ENCODE peak calls at places on chromosome 22, in four cellular contexts. X, K, Z and F are unnamed samples.

GRCh38 chr22:23682082-23682481 is 8.7 kb upstream of the RGL4 start:
- DNase-seq in X (no peak), K (no peak), Z (no peak), F (no peak)

GRCh38 chr22:30574095-30574981 is at the start of gene GAL3ST1:
- DNase-seq in X (no peak), K (no peak), Z (peak), F (peak)

GRCh38 chr22:39623603-39624500 is 53.3 kb downstream of the CACNA1I start:
- DNase-seq in X (no peak), K (peak), Z (peak), F (no peak)

GRCh38 chr22:36329217-36330078 is 58.3 kb downstream of the MYH9 start:
- DNase-seq in X (peak), K (peak), Z (peak), F (no peak)

GRCh38 chr22:38114484-38115398 is 4.3 kb upstream of the BAIAP2L2 start:
- DNase-seq in X (peak), K (peak), Z (peak), F (peak)

GRCh38 chr22:37420656-37421467 is 6.4 kb downstream of the ELFN2 start:
- DNase-seq in X (peak), K (no peak), Z (no peak), F (no peak)

GRCh38 chr22:50307891-50308596 is 598 bp upstream of the PLXNB2 start:
- DNase-seq in X (no peak), K (peak), Z (peak), F (no peak)

GRCh38 chr22:40040927-40041326 is 46.2 kb downstream of the FAM83F start:
- DNase-seq in X (peak), K (no peak), Z (peak), F (no peak)

GRCh38 chr22:50712341-50713007 is 25.5 kb upstream of the ACR start:
- DNase-seq in X (no peak), K (peak), Z (no peak), F (no peak)

GRCh38 chr22:28989035-28989464 is 72.6 kb downstream of the C22orf31 start:
- DNase-seq in X (no peak), K (no peak), Z (peak), F (no peak)

GRCh38 chr22:38169116-38169515 is 12.5 kb downstream of the PLA2G6 start:
- DNase-seq in X (no peak), K (no peak), Z (peak), F (no peak)

GRCh38 chr22:37262346-37262745 is 18.3 kb upstream of the RAC2 start:
- DNase-seq in X (no peak), K (no peak), Z (no peak), F (no peak)

GRCh38 chr22:48785792-48786678 is 1041.6 kb downstream of the BRD1 start:
- DNase-seq in X (no peak), K (no peak), Z (no peak), F (no peak)

GRCh38 chr22:42800731-42801536 is 56.1 kb downstream of the ARFGAP3 start:
- DNase-seq in X (no peak), K (no peak), Z (no peak), F (no peak)

GRCh38 chr22:30270841-30271240 is 4.2 kb upstream of the OSM start:
- DNase-seq in X (peak), K (peak), Z (peak), F (no peak)

GRCh38 chr22:49497266-49497665 is 330.4 kb downstream of the BRD1 start:
- DNase-seq in X (no peak), K (no peak), Z (no peak), F (no peak)

GRCh38 chr22:50016988-50017700 is 4.6 kb upstream of the IL17REL start:
- DNase-seq in X (no peak), K (peak), Z (peak), F (peak)

GRCh38 chr22:37343863-37344734 is 61.8 kb downstream of the CYTH4 start:
- DNase-seq in X (no peak), K (peak), Z (no peak), F (no peak)

GRCh38 chr22:28773461-28773867 is 969 bp downstream of the CCDC117 start:
- DNase-seq in X (peak), K (no peak), Z (no peak), F (peak)

GRCh38 chr22:40862013-40862412 is at the start of gene DNAJB7:
- DNase-seq in X (no peak), K (no peak), Z (no peak), F (no peak)

GRCh38 chr22:44623771-44624510 is 78.1 kb upstream of the PRR5 start:
- DNase-seq in X (peak), K (no peak), Z (no peak), F (no peak)

GRCh38 chr22:29470159-29470855 is 9.7 kb upstream of the NEFH start:
- DNase-seq in X (peak), K (peak), Z (peak), F (peak)

GRCh38 chr22:23315341-23315917 is 135.1 kb downstream of the BCR start:
- DNase-seq in X (peak), K (peak), Z (no peak), F (peak)

GRCh38 chr22:25747245-25747944 is 5.4 kb downstream of the MYO18B start:
- DNase-seq in X (peak), K (no peak), Z (peak), F (no peak)

GRCh38 chr22:31933406-31933805 is 10.9 kb upstream of the YWHAH start:
- DNase-seq in X (no peak), K (no peak), Z (peak), F (no peak)

GRCh38 chr22:37214431-37215025 is 2.3 kb upstream of the SSTR3 start:
- DNase-seq in X (no peak), K (no peak), Z (peak), F (no peak)

GRCh38 chr22:11253000-11253511 is 4274.9 kb upstream of the OR11H1 start:
- DNase-seq in X (no peak), K (peak), Z (peak), F (no peak)

GRCh38 chr22:43000441-43001175 is 14.3 kb downstream of the PACSIN2 start:
- DNase-seq in X (peak), K (no peak), Z (no peak), F (peak)

GRCh38 chr22:46075764-46076531 is 74.4 kb upstream of the PPARA start:
- DNase-seq in X (peak), K (peak), Z (peak), F (no peak)

GRCh38 chr22:42670921-42671709 is 21.9 kb upstream of the CYB5R3 start:
- DNase-seq in X (no peak), K (no peak), Z (no peak), F (no peak)

GRCh38 chr22:45645526-45646414 is 25.9 kb upstream of the ATXN10 start:
- DNase-seq in X (peak), K (peak), Z (peak), F (peak)

GRCh38 chr22:46108564-46109473 is 41.5 kb upstream of the PPARA start:
- DNase-seq in X (peak), K (peak), Z (no peak), F (no peak)

GRCh38 chr22:39634530-39635399 is 64.2 kb downstream of the CACNA1I start:
- DNase-seq in X (peak), K (no peak), Z (no peak), F (no peak)

GRCh38 chr22:41596776-41597634 is 7.4 kb upstream of the PMM1 start:
- DNase-seq in X (peak), K (peak), Z (peak), F (peak)

GRCh38 chr22:34886391-34886790 is 179.6 kb upstream of the ISX start:
- DNase-seq in X (peak), K (no peak), Z (no peak), F (no peak)

GRCh38 chr22:25829808-25830777 is 88.1 kb downstream of the MYO18B start:
- DNase-seq in X (no peak), K (no peak), Z (no peak), F (no peak)

GRCh38 chr22:37426532-37427127 is 649 bp downstream of the ELFN2 start:
- DNase-seq in X (no peak), K (no peak), Z (no peak), F (no peak)

GRCh38 chr22:31048570-31048969 is 32.5 kb upstream of the SMTN start:
- DNase-seq in X (no peak), K (no peak), Z (no peak), F (no peak)

GRCh38 chr22:21001601-21002325 is at the start of gene THAP7:
- DNase-seq in X (peak), K (peak), Z (peak), F (peak)

GRCh38 chr22:20998411-20999336 is 3.2 kb downstream of the THAP7 start:
- DNase-seq in X (peak), K (no peak), Z (peak), F (no peak)

GRCh38 chr22:21000987-21001600 is 824 bp downstream of the THAP7 start:
- DNase-seq in X (peak), K (peak), Z (no peak), F (no peak)

GRCh38 chr22:20999350-21000214 is 2.3 kb downstream of the THAP7 start:
- DNase-seq in X (no peak), K (peak), Z (peak), F (no peak)

GRCh38 chr22:21000215-21000986 is 1.5 kb downstream of the THAP7 start:
- DNase-seq in X (peak), K (no peak), Z (peak), F (no peak)
- TF ChIP-seq CTCF in X (no peak), K (no peak), Z (no peak), F (no peak)

DNA sequence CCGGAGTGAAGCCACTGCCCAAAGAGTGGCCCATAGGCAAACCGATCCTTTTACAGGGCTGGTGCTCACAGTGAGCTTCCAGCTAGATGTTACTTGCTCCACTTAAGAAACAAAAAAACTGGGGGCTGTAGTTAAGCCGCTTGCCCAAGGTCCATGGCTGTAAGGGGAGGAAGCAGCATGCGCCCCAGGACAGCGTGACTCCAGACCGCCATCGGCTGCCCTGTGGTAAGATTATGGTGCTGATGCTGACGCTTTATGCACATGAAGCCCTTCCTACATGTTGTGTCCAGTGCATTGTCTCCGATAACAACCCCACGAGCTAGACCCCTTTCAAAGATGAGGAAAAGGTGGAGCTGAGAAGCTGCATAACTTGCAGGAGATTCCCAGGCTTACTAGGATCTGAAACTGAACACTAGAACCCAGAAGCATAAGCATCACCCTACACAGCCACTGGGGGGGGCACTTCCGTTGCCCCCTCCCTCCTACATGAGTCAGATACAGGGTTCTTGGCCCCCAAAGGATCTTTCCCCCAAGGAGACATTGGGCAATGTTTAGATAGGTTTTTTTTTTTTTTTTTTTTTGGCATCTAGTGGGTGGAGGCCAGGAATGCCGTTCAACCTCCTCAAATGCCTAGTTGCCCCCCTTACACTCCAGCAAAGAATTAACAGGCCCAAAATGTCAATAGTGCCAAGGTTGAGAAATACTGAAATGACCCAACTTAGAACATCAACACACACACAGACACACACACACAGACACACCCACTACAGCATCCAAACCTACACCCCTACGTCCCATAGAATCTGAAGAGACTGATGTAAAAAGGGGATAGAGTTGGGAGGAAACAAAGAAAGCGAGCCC is 53.9 kb downstream of the MN1 start:
- DNase-seq in X (peak), K (no peak), Z (no peak), F (no peak)
- TF ChIP-seq CTCF in X (peak), K (no peak), Z (no peak), F (no peak)

GRCh38 chr22:26890870-26891269 is 233.5 kb downstream of the MIAT start:
- DNase-seq in X (no peak), K (no peak), Z (no peak), F (no peak)
- TF ChIP-seq CTCF in X (no peak), K (no peak), Z (peak), F (no peak)

GRCh38 chr22:22143448-22143847 is 101.1 kb upstream of the VPREB1 start:
- DNase-seq in X (no peak), K (no peak), Z (no peak), F (no peak)

GRCh38 chr22:22148905-22149304 is 95.7 kb upstream of the VPREB1 start:
- DNase-seq in X (no peak), K (no peak), Z (no peak), F (no peak)

GRCh38 chr22:22141031-22141430 is 103.6 kb upstream of the VPREB1 start:
- DNase-seq in X (no peak), K (no peak), Z (no peak), F (no peak)

GRCh38 chr22:22141771-22142591 is 102.6 kb upstream of the VPREB1 start:
- DNase-seq in X (peak), K (no peak), Z (no peak), F (no peak)

GRCh38 chr22:22144858-22145257 is 99.7 kb upstream of the VPREB1 start:
- DNase-seq in X (peak), K (no peak), Z (no peak), F (no peak)
- TF ChIP-seq CTCF in X (peak), K (no peak), Z (no peak), F (no peak)